ENCODE peak calls at places on chromosomes 16 and 17, in five cellular contexts. S is right lobe of liver, M is sigmoid colon, P is suprapubic skin, O is adrenal gland. C is an unnamed sample.

GRCh38 chr17:79045830-79046500 is 22.0 kb downstream of the C1QTNF1 start:
- DNase-seq in S (peak; percentile 74), M (peak; percentile 90), P (peak; percentile 82), O (peak; percentile 71), C (no peak)

GRCh38 chr17:61322316-61323014 is 77.2 kb upstream of the TBX2 start:
- DNase-seq in S (no peak), M (no peak), P (no peak), O (no peak), C (no peak)

GRCh38 chr16:30369091-30369937 is 980 bp downstream of the TBC1D10B start:
- DNase-seq in S (no peak), M (peak; percentile 75), P (no peak), O (peak; percentile 51), C (no peak)

GRCh38 chr16:65532218-65532617 is 410.4 kb upstream of the CDH11 start:
- DNase-seq in S (no peak), M (no peak), P (no peak), O (no peak), C (no peak)

GRCh38 chr16:89143911-89144675 is 27.5 kb upstream of the CDH15 start:
- DNase-seq in S (no peak), M (no peak), P (no peak), O (no peak), C (no peak)

GRCh38 chr17:70137451-70138230 is 31.7 kb upstream of the KCNJ2 start:
- DNase-seq in S (no peak), M (peak; percentile 86), P (peak; percentile 74), O (peak; percentile 53), C (no peak)

GRCh38 chr16:75761111-75761510 is 34.8 kb upstream of the CPHXL start:
- DNase-seq in S (no peak), M (no peak), P (no peak), O (no peak), C (no peak)

GRCh38 chr16:58656872-58657271 is 27.2 kb upstream of the CNOT1 start:
- DNase-seq in S (no peak), M (no peak), P (no peak), O (no peak), C (no peak)

GRCh38 chr17:64765191-64765889 is 103.2 kb upstream of the SMURF2 start:
- DNase-seq in S (no peak), M (no peak), P (no peak), O (no peak), C (no peak)

GRCh38 chr16:75341934-75342811 is 90.7 kb upstream of the BCAR1 start:
- DNase-seq in S (peak; percentile 34), M (no peak), P (no peak), O (no peak), C (no peak)

GRCh38 chr17:63142836-63143235 is 176.8 kb downstream of the TANC2 start:
- DNase-seq in S (no peak), M (no peak), P (no peak), O (no peak), C (no peak)

GRCh38 chr17:45857977-45858708 is 13.5 kb downstream of the SPPL2C start:
- DNase-seq in S (no peak), M (no peak), P (no peak), O (no peak), C (no peak)

GRCh38 chr17:51541215-51541614 is 280.9 kb downstream of the UTP18 start:
- DNase-seq in S (no peak), M (no peak), P (no peak), O (no peak), C (no peak)

GRCh38 chr17:76079577-76080206 is 710 bp downstream of the ZACN start:
- DNase-seq in S (no peak), M (no peak), P (no peak), O (no peak), C (no peak)

GRCh38 chr17:50173335-50173941 is 7.6 kb downstream of the SGCA start:
- DNase-seq in S (no peak), M (no peak), P (no peak), O (no peak), C (no peak)

GRCh38 chr17:41705271-41705991 is 6.7 kb upstream of the GAST start:
- DNase-seq in S (no peak), M (no peak), P (no peak), O (peak; percentile 68), C (no peak)

GRCh38 chr16:86638642-86639041 is 60.3 kb downstream of the FOXL1 start:
- DNase-seq in S (no peak), M (no peak), P (no peak), O (no peak), C (no peak)

GRCh38 chr17:45243750-45244149 is 18.1 kb downstream of the SPATA32 start:
- DNase-seq in S (no peak), M (no peak), P (no peak), O (no peak), C (no peak)

GRCh38 chr16:88017006-88017405 is 65.8 kb downstream of the BANP start:
- DNase-seq in S (no peak), M (peak; percentile 51), P (no peak), O (no peak), C (no peak)

GRCh38 chr17:77316191-77316641 is 175.4 kb downstream of the SEC14L1 start:
- DNase-seq in S (peak; percentile 78), M (peak; percentile 91), P (peak; percentile 76), O (peak; percentile 80), C (no peak)

GRCh38 chr17:9924735-9925191 is 19.7 kb upstream of the RCVRN start:
- DNase-seq in S (no peak), M (no peak), P (no peak), O (peak; percentile 26), C (no peak)

GRCh38 chr16:65249768-65250167 is 127.9 kb upstream of the CDH11 start:
- DNase-seq in S (no peak), M (peak; percentile 66), P (peak; percentile 64), O (no peak), C (no peak)

GRCh38 chr16:87308826-87309225 is 8.4 kb downstream of the C16orf95 start:
- DNase-seq in S (no peak), M (no peak), P (no peak), O (no peak), C (no peak)

GRCh38 chr16:21985524-21985923 is 15.4 kb downstream of the PDZD9 start:
- DNase-seq in S (no peak), M (no peak), P (no peak), O (no peak), C (no peak)

GRCh38 chr17:52532373-52532772 is 373.9 kb upstream of the CA10 start:
- DNase-seq in S (no peak), M (no peak), P (no peak), O (no peak), C (no peak)

GRCh38 chr17:41663451-41664171 is 25.1 kb upstream of the EIF1 start:
- DNase-seq in S (no peak), M (no peak), P (no peak), O (no peak), C (no peak)

GRCh38 chr17:45129940-45130639 is 2.2 kb downstream of the PLCD3 start:
- DNase-seq in S (no peak), M (peak; percentile 63), P (no peak), O (peak; percentile 39), C (no peak)

GRCh38 chr17:82272495-82273326 is 789 bp downstream of the CSNK1D start:
- DNase-seq in S (peak; percentile 71), M (no peak), P (peak; percentile 81), O (peak; percentile 71), C (no peak)

GRCh38 chr17:68296217-68297140 is 5.2 kb downstream of the ARSG start:
- DNase-seq in S (no peak), M (no peak), P (no peak), O (no peak), C (no peak)

GRCh38 chr16:63690961-63691360 is 1430.9 kb downstream of the CDH11 start:
- DNase-seq in S (no peak), M (no peak), P (no peak), O (no peak), C (no peak)

GRCh38 chr16:87145181-87146176 is 171.7 kb downstream of the C16orf95 start:
- DNase-seq in S (no peak), M (no peak), P (peak; percentile 49), O (no peak), C (no peak)

GRCh38 chr17:67052720-67053437 is 8.5 kb downstream of the CACNG1 start:
- DNase-seq in S (no peak), M (no peak), P (no peak), O (no peak), C (no peak)

GRCh38 chr16:57994778-57995177 is 5.7 kb downstream of the ZNF319 start:
- DNase-seq in S (peak; percentile 57), M (no peak), P (no peak), O (no peak), C (no peak)

GRCh38 chr16:74501484-74502479 is 80.5 kb upstream of the CLEC18B start:
- DNase-seq in S (no peak), M (no peak), P (no peak), O (no peak), C (no peak)

DNA sequence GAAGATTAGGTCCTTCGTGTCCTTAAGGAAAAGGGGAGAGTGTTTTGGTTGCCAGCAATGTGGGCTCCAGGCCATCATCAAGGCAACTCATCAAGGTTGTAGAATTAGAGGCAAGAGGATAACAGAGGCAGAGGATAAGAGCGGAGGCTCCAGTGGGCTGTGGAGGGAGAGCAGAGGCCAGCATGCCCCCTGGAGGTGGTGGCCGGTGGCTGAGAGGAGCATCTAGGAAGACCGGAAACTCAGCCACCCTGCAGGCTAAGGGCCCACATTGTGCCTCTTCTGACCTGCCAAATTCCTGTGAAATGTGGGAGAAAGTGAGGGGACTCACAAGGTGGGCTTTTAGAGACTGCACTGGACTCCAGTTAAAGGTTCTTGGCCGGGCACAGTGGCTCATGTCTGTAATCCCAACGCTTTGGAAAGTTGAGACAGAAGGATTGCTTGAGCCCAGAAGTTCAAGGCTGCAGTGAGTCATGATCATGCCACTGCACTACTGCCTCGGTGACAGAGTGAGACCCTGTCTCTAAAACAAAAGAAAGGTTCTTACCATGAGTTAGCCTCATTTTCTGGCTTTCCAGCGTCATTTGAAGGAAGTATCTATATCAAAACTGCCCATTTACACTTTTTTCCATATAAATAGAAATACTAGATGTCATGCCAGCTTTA is 62.7 kb upstream of the ADORA2B start:
- DNase-seq in S (no peak), M (no peak), P (no peak), O (peak; percentile 62), C (no peak)
- TF ChIP-seq CTCF in S (no peak), M (no peak), P (no peak), O (peak; percentile 9), C (no peak)

GRCh38 chr17:31094600-31095238 is at the start of gene NF1:
- DNase-seq in S (peak; percentile 96), M (peak; percentile 99), P (peak; percentile 97), O (peak; percentile 97), C (peak; percentile 59)

GRCh38 chr17:31096106-31096436 is 1.3 kb downstream of the NF1 start:
- DNase-seq in S (no peak), M (no peak), P (no peak), O (no peak), C (no peak)

GRCh38 chr17:31093866-31094599 is 744 bp upstream of the NF1 start:
- DNase-seq in S (no peak), M (no peak), P (no peak), O (no peak), C (no peak)

GRCh38 chr17:31092475-31093064 is 2.2 kb upstream of the NF1 start:
- DNase-seq in S (no peak), M (no peak), P (no peak), O (no peak), C (no peak)

GRCh38 chr17:31095239-31096105 is 695 bp downstream of the NF1 start:
- DNase-seq in S (peak; percentile 66), M (peak; percentile 83), P (peak; percentile 73), O (peak; percentile 70), C (no peak)
- TF ChIP-seq POLR2A in S (no peak), M (no peak), P (no peak), O (no peak), C (no peak)

GRCh38 chr16:48317614-48318013 is 67.6 kb downstream of the SIAH1 start:
- DNase-seq in S (no peak), M (no peak), P (no peak), O (no peak), C (no peak)
- TF ChIP-seq CTCF in S (no peak), M (no peak), P (no peak), O (no peak), C (no peak)

GRCh38 chr17:29929544-29930398 is at the start of gene SSH2:
- DNase-seq in S (peak; percentile 92), M (peak; percentile 92), P (peak; percentile 89), O (peak; percentile 87), C (peak; percentile 47)
- TF ChIP-seq POLR2A in S (peak; percentile 66), M (no peak), P (no peak), O (peak; percentile 26), C (peak; percentile 16)